ENCODE peak calls at places on chromosomes 4 and X, in four cellular contexts. I, G, U and H are unnamed samples.
A peak's percentile ranks its signal among the peaks of the same experiment; 100 is the strongest.

GRCh38 chr4:57490520-57490919 is 380.3 kb upstream of the IGFBP7 start:
- DNase-seq in I (no peak), G (no peak), U (no peak), H (no peak)

GRCh38 chr4:54942735-54943134 is 182.7 kb downstream of the KDR start:
- DNase-seq in G (peak; percentile 11), I (no peak), U (no peak), H (no peak)

GRCh38 chr4:168773388-168774195 is 236.5 kb downstream of the CBR4 start:
- DNase-seq in G (no peak), I (no peak), U (no peak), H (no peak)

GRCh38 chrX:115324194-115324593 is 34.7 kb downstream of the LUZP4 start:
- DNase-seq in I (peak; percentile 9), U (peak; percentile 32), G (peak; percentile 36), H (no peak)

GRCh38 chrX:100381613-100382012 is 28.5 kb downstream of the PCDH19 start:
- DNase-seq in I (no peak), G (peak; percentile 5), U (peak; percentile 29), H (no peak)

GRCh38 chrX:37509349-37509748 is 62.1 kb upstream of the LANCL3 start:
- DNase-seq in U (peak; percentile 3), I (peak; percentile 1), G (peak; percentile 31), H (no peak)

GRCh38 chr4:76311896-76312331 is 5.4 kb downstream of the STBD1 start:
- DNase-seq in G (no peak), U (no peak), I (no peak), H (no peak)

GRCh38 chrX:109270580-109271484 is 211.1 kb downstream of the GUCY2F start:
- DNase-seq in I (peak; percentile 1), G (peak; percentile 12), U (peak; percentile 12), H (peak; percentile 52)

GRCh38 chr4:166435449-166435848 is 562.4 kb downstream of the TLL1 start:
- DNase-seq in U (peak; percentile 69), I (peak; percentile 40), G (peak; percentile 59), H (peak; percentile 63)

GRCh38 chr4:5992171-5993062 is 25.8 kb downstream of the C4orf50 start:
- DNase-seq in I (no peak), U (no peak), G (no peak), H (no peak)

GRCh38 chr4:138788857-138789256 is 226.7 kb upstream of the NOCT start:
- DNase-seq in U (no peak), G (peak; percentile 5), I (no peak), H (no peak)

GRCh38 chr4:140150886-140151699 is 2.9 kb downstream of the MAML3 start:
- DNase-seq in G (peak; percentile 96), U (peak; percentile 93), I (peak; percentile 90), H (no peak)

GRCh38 chrX:155592331-155592730 is 20.4 kb downstream of the TMLHE start:
- DNase-seq in I (no peak), G (no peak), U (no peak), H (no peak)

GRCh38 chr4:150248181-150248580 is 169.9 kb downstream of the DCLK2 start:
- DNase-seq in G (peak; percentile 44), I (no peak), U (no peak), H (no peak)

GRCh38 chr4:54902261-54902660 is 223.1 kb downstream of the KDR start:
- DNase-seq in U (no peak), G (peak; percentile 23), I (peak; percentile 69), H (no peak)

GRCh38 chr4:91116861-91117260 is 989.7 kb downstream of the CCSER1 start:
- DNase-seq in I (peak; percentile 6), G (peak; percentile 48), U (peak; percentile 0), H (no peak)

GRCh38 chr4:3045500-3045850 is 28.9 kb downstream of the HTT-AS start:
- DNase-seq in I (peak; percentile 6), U (peak; percentile 63), G (peak; percentile 85), H (no peak)

GRCh38 chrX:23765868-23766267 is 17.1 kb upstream of the SAT1 start:
- DNase-seq in I (no peak), U (no peak), G (no peak), H (no peak)

GRCh38 chrX:148043456-148043855 is 62.3 kb downstream of the FMR1NB start:
- DNase-seq in I (no peak), G (no peak), U (peak; percentile 73), H (peak; percentile 18)

GRCh38 chr4:120843840-120844527 is 78.5 kb downstream of the PRDM5 start:
- DNase-seq in G (no peak), U (no peak), I (no peak), H (no peak)

GRCh38 chrX:133580630-133581029 is 165.3 kb upstream of the GPC4 start:
- DNase-seq in U (peak; percentile 83), I (no peak), G (no peak), H (no peak)

GRCh38 chrX:128518508-128518907 is 466.3 kb upstream of the ACTRT1 start:
- DNase-seq in I (peak; percentile 0), U (peak; percentile 3), G (peak; percentile 1), H (no peak)

GRCh38 chr4:110900206-110900769 is 277.4 kb upstream of the PITX2 start:
- DNase-seq in I (no peak), G (peak; percentile 1), U (no peak), H (no peak)

GRCh38 chrX:104254442-104255115 is at the start of gene ESX1:
- DNase-seq in G (peak; percentile 12), I (no peak), U (peak; percentile 3), H (no peak)

GRCh38 chrX:43958529-43958928 is 14.7 kb downstream of the NDP start:
- DNase-seq in U (peak; percentile 90), G (peak; percentile 87), I (peak; percentile 76), H (peak; percentile 45)

GRCh38 chr4:158821228-158822009 is 52.6 kb downstream of the FNIP2 start:
- DNase-seq in G (peak; percentile 54), I (no peak), U (peak; percentile 30), H (no peak)

GRCh38 chr4:70556856-70557255 is 35.2 kb upstream of the AMBN start:
- DNase-seq in G (peak; percentile 15), U (peak; percentile 5), I (no peak), H (no peak)

GRCh38 chr4:67713531-67714247 is 12.7 kb upstream of the UBA6 start:
- DNase-seq in U (peak; percentile 60), I (no peak), G (peak; percentile 68), H (no peak)

DNA sequence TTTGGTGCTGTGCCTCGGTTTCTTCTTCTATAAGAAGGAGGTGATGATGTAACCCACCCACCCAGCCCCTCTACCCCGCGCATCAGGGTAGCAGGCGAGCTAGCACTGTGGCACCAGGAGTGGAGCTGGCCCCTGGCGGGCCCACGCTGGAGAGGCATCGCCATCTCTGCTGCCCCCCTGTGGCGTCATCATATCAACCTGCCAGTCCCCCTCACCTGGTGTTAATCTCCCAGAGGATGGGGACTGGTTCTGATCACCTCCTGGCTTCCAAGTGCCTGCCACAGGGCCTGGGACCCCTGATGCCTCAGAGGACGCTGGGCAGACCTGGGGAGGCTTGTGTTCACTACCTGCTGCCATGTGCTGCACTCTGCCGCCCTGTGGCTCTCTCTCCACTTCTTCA is 6.3 kb upstream of the SORCS2 start:
- DNase-seq in G (no peak), U (no peak), I (no peak), H (no peak)
- TF ChIP-seq CTCF in G (peak; percentile 50), U (peak; percentile 28), I (peak; percentile 30), H (peak; percentile 36)

GRCh38 chr4:89305712-89306437 is 1.7 kb downstream of the GPRIN3 start:
- DNase-seq in G (peak; percentile 59), I (no peak), U (peak; percentile 34), H (peak; percentile 63)
- H3K4me3 ChIP-seq in G (no peak overlapping the region), I (no peak overlapping the region), U (no peak overlapping the region), H (peak overlapping the region; percentile 78)

GRCh38 chr4:184288451-184289178 is 70.9 kb upstream of the ENPP6 start:
- DNase-seq in I (no peak), U (no peak), G (peak; percentile 31), H (no peak)

GRCh38 chr4:184289179-184289535 is 71.5 kb upstream of the ENPP6 start:
- DNase-seq in G (no peak), U (no peak), I (no peak), H (no peak)

GRCh38 chr4:184284742-184285141 is 67.1 kb upstream of the ENPP6 start:
- DNase-seq in I (no peak), G (no peak), U (no peak), H (no peak)

GRCh38 chr4:184286346-184286745 is 68.7 kb upstream of the ENPP6 start:
- DNase-seq in U (no peak), G (no peak), I (no peak), H (no peak)

DNA sequence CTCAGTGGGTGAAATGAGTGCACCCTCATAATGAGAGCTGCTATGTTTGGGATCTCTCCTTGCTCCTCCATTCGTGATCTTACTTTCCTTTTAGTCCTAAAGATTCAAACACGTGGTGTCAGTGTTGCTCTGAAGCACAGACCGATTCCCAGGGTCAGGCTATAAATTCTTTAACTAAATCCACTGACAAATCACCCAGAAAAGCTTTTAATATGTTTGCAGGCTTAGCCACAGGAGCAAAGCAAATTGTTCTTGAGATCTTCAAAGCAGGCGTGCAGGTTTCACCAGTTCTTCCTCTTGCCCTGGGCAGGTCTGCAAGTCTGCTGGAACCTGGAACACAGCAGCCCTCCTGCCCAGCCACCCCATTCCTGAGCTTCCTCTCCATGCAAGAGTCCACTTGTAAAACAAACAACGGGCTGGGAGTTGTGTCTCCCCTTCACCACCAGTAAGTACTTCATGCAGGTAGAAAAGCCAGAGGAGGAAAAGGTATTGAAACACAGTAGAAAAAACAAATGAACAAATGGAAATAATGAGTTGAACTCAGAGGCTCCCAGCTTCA is 70.1 kb upstream of the ENPP6 start:
- DNase-seq in I (peak; percentile 11), G (peak; percentile 86), U (peak; percentile 60), H (no peak)
- TF ChIP-seq CTCF in I (peak; percentile 27), G (peak; percentile 57), U (peak; percentile 33), H (peak; percentile 28)

GRCh38 chr4:37827802-37828321 is 1.4 kb downstream of the PGM2 start:
- DNase-seq in G (no peak), U (peak; percentile 4), I (no peak), H (no peak)
- H3K4me3 ChIP-seq in G (peak overlapping the region; percentile 92), U (peak overlapping the region; percentile 90), I (peak overlapping the region; percentile 84), H (no peak overlapping the region)

GRCh38 chr4:33923469-33923868 is 2320.8 kb downstream of the ARAP2 start:
- DNase-seq in G (no peak), I (no peak), U (no peak), H (no peak)

GRCh38 chr4:33930497-33930896 is 2313.8 kb downstream of the ARAP2 start:
- DNase-seq in I (peak; percentile 32), G (peak; percentile 28), U (peak; percentile 42), H (no peak)

GRCh38 chr4:33924239-33924638 is 2320.1 kb downstream of the ARAP2 start:
- DNase-seq in I (peak; percentile 78), G (peak; percentile 74), U (peak; percentile 85), H (peak; percentile 38)

DNA sequence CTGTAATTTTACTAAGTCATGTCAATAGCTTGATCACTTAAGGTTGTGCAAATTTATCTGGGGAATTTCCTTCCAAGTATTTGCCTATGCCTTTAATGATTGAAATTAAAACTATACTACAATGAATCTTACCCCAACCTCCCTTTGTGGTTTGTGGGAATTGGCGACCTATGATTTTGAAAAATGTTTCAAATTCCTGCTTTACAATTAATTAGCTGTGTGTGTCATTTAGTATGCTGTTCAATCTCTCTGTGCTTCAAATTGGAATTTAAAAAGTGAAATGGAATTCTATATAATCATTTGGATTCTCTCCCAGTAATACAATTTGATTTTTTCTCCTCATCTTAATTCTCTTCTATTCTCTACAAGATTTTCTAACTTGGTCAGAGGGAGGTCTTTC is 2319.5 kb downstream of the ARAP2 start:
- DNase-seq in I (peak; percentile 49), U (peak; percentile 2), G (peak; percentile 9), H (no peak)
- TF ChIP-seq CTCF in I (no peak), U (no peak), G (no peak), H (no peak)

GRCh38 chr4:116520886-116521285 is 564.5 kb downstream of the TRAM1L1 start:
- DNase-seq in U (no peak), I (no peak), G (no peak), H (no peak)
- H3K4me3 ChIP-seq in U (no peak overlapping the region), I (no peak overlapping the region), G (no peak overlapping the region), H (no peak overlapping the region)